ENCODE peak calls at places on chromosomes 5 and 9, in seven cellular contexts. One of them, this sample, is unnamed.

GRCh38 chr9:126397056-126397455 is 70.4 kb downstream of the MVB12B start:
- DNase-seq in coronary artery: no peak
- DNase-seq in psoas muscle: no peak
- DNase-seq in natural killer cell: peak
- DNase-seq in HFFc6: no peak
- DNase-seq in cardiac fibroblast: no peak
- DNase-seq in fibroblast of pulmonary artery: no peak
- DNase-seq in this sample: no peak

GRCh38 chr9:129836342-129837007 is 1.2 kb downstream of the USP20 start:
- DNase-seq in coronary artery: no peak
- DNase-seq in psoas muscle: no peak
- DNase-seq in natural killer cell: no peak
- DNase-seq in HFFc6: no peak
- DNase-seq in cardiac fibroblast: no peak
- DNase-seq in fibroblast of pulmonary artery: no peak
- DNase-seq in this sample: no peak

GRCh38 chr5:43348207-43348606 is 35.0 kb upstream of the HMGCS1 start:
- DNase-seq in coronary artery: no peak
- DNase-seq in psoas muscle: no peak
- DNase-seq in natural killer cell: no peak
- DNase-seq in HFFc6: no peak
- DNase-seq in cardiac fibroblast: no peak
- DNase-seq in fibroblast of pulmonary artery: no peak
- DNase-seq in this sample: no peak

GRCh38 chr9:89642789-89643188 is 38.0 kb downstream of the GADD45G start:
- DNase-seq in coronary artery: no peak
- DNase-seq in psoas muscle: no peak
- DNase-seq in natural killer cell: no peak
- DNase-seq in HFFc6: no peak
- DNase-seq in cardiac fibroblast: no peak
- DNase-seq in fibroblast of pulmonary artery: no peak
- DNase-seq in this sample: no peak

GRCh38 chr9:93875330-93875729 is 79.8 kb downstream of the BARX1 start:
- DNase-seq in coronary artery: no peak
- DNase-seq in psoas muscle: no peak
- DNase-seq in natural killer cell: no peak
- DNase-seq in HFFc6: no peak
- DNase-seq in cardiac fibroblast: no peak
- DNase-seq in fibroblast of pulmonary artery: no peak
- DNase-seq in this sample: no peak

GRCh38 chr5:141430332-141431113 is at the start of gene PCDHGA12:
- DNase-seq in coronary artery: no peak
- DNase-seq in psoas muscle: peak
- DNase-seq in natural killer cell: no peak
- DNase-seq in HFFc6: peak
- DNase-seq in cardiac fibroblast: peak
- DNase-seq in fibroblast of pulmonary artery: peak
- DNase-seq in this sample: no peak

GRCh38 chr5:125274938-125275759 is 528.7 kb upstream of the ZNF608 start:
- DNase-seq in coronary artery: no peak
- DNase-seq in psoas muscle: no peak
- DNase-seq in natural killer cell: no peak
- DNase-seq in HFFc6: no peak
- DNase-seq in cardiac fibroblast: peak
- DNase-seq in fibroblast of pulmonary artery: peak
- DNase-seq in this sample: no peak

GRCh38 chr9:90838098-90838497 is 36.5 kb downstream of the SYK start:
- DNase-seq in coronary artery: peak
- DNase-seq in psoas muscle: no peak
- DNase-seq in natural killer cell: no peak
- DNase-seq in HFFc6: no peak
- DNase-seq in cardiac fibroblast: no peak
- DNase-seq in fibroblast of pulmonary artery: no peak
- DNase-seq in this sample: no peak

GRCh38 chr9:127694890-127695735 is 11.7 kb upstream of the CFAP157 start:
- DNase-seq in coronary artery: no peak
- DNase-seq in psoas muscle: no peak
- DNase-seq in natural killer cell: no peak
- DNase-seq in HFFc6: peak
- DNase-seq in cardiac fibroblast: no peak
- DNase-seq in fibroblast of pulmonary artery: no peak
- DNase-seq in this sample: no peak

GRCh38 chr9:37066139-37066725 is 32.2 kb upstream of the PAX5 start:
- DNase-seq in coronary artery: no peak
- DNase-seq in psoas muscle: no peak
- DNase-seq in natural killer cell: no peak
- DNase-seq in HFFc6: no peak
- DNase-seq in cardiac fibroblast: no peak
- DNase-seq in fibroblast of pulmonary artery: no peak
- DNase-seq in this sample: no peak

GRCh38 chr5:17436766-17437221 is 61.2 kb upstream of the TAF11L2 start:
- DNase-seq in coronary artery: no peak
- DNase-seq in psoas muscle: no peak
- DNase-seq in natural killer cell: no peak
- DNase-seq in HFFc6: no peak
- DNase-seq in cardiac fibroblast: no peak
- DNase-seq in fibroblast of pulmonary artery: no peak
- DNase-seq in this sample: no peak

GRCh38 chr9:79809931-79810330 is 238.2 kb downstream of the TLE4 start:
- DNase-seq in coronary artery: no peak
- DNase-seq in psoas muscle: no peak
- DNase-seq in natural killer cell: no peak
- DNase-seq in HFFc6: peak
- DNase-seq in cardiac fibroblast: peak
- DNase-seq in fibroblast of pulmonary artery: peak
- DNase-seq in this sample: no peak

GRCh38 chr5:61162010-61162831 is at the start of gene SMIM15:
- DNase-seq in coronary artery: peak
- DNase-seq in psoas muscle: peak
- DNase-seq in natural killer cell: peak
- DNase-seq in HFFc6: peak
- DNase-seq in cardiac fibroblast: peak
- DNase-seq in fibroblast of pulmonary artery: peak
- DNase-seq in this sample: peak

GRCh38 chr9:123912167-123912897 is 17.6 kb downstream of the DENND1A start:
- DNase-seq in coronary artery: no peak
- DNase-seq in psoas muscle: no peak
- DNase-seq in natural killer cell: no peak
- DNase-seq in HFFc6: no peak
- DNase-seq in cardiac fibroblast: peak
- DNase-seq in fibroblast of pulmonary artery: no peak
- DNase-seq in this sample: no peak

GRCh38 chr5:143737073-143737472 is 74.9 kb upstream of the HMHB1 start:
- DNase-seq in coronary artery: no peak
- DNase-seq in psoas muscle: no peak
- DNase-seq in natural killer cell: no peak
- DNase-seq in HFFc6: no peak
- DNase-seq in cardiac fibroblast: no peak
- DNase-seq in fibroblast of pulmonary artery: no peak
- DNase-seq in this sample: no peak

GRCh38 chr5:51606921-51607320 is 223.7 kb downstream of the ISL1 start:
- DNase-seq in coronary artery: no peak
- DNase-seq in psoas muscle: no peak
- DNase-seq in natural killer cell: no peak
- DNase-seq in HFFc6: no peak
- DNase-seq in cardiac fibroblast: no peak
- DNase-seq in fibroblast of pulmonary artery: no peak
- DNase-seq in this sample: no peak

GRCh38 chr5:9545301-9545958 is 445 bp downstream of the SEMA5A start:
- DNase-seq in coronary artery: no peak
- DNase-seq in psoas muscle: peak
- DNase-seq in natural killer cell: no peak
- DNase-seq in HFFc6: no peak
- DNase-seq in cardiac fibroblast: no peak
- DNase-seq in fibroblast of pulmonary artery: no peak
- DNase-seq in this sample: peak

GRCh38 chr9:111833941-111834340 is 39.2 kb upstream of the SHOC1 start:
- DNase-seq in coronary artery: no peak
- DNase-seq in psoas muscle: no peak
- DNase-seq in natural killer cell: no peak
- DNase-seq in HFFc6: peak
- DNase-seq in cardiac fibroblast: peak
- DNase-seq in fibroblast of pulmonary artery: peak
- DNase-seq in this sample: no peak

GRCh38 chr9:118594428-118594827 is 774.8 kb downstream of the BRINP1 start:
- DNase-seq in coronary artery: no peak
- DNase-seq in psoas muscle: no peak
- DNase-seq in natural killer cell: no peak
- DNase-seq in HFFc6: no peak
- DNase-seq in cardiac fibroblast: no peak
- DNase-seq in fibroblast of pulmonary artery: no peak
- DNase-seq in this sample: no peak

GRCh38 chr9:118596374-118597015 is 772.7 kb downstream of the BRINP1 start:
- DNase-seq in coronary artery: no peak
- DNase-seq in psoas muscle: no peak
- DNase-seq in natural killer cell: no peak
- DNase-seq in HFFc6: no peak
- DNase-seq in cardiac fibroblast: no peak
- DNase-seq in fibroblast of pulmonary artery: no peak
- DNase-seq in this sample: no peak

GRCh38 chr9:118595719-118596305 is 773.4 kb downstream of the BRINP1 start:
- DNase-seq in coronary artery: no peak
- DNase-seq in psoas muscle: no peak
- DNase-seq in natural killer cell: no peak
- DNase-seq in HFFc6: peak
- DNase-seq in cardiac fibroblast: peak
- DNase-seq in fibroblast of pulmonary artery: peak
- DNase-seq in this sample: no peak
- TF ChIP-seq CTCF in coronary artery: no peak
- TF ChIP-seq CTCF in psoas muscle: peak
- TF ChIP-seq CTCF in natural killer cell: no peak
- TF ChIP-seq CTCF in HFFc6: peak
- TF ChIP-seq CTCF in cardiac fibroblast: peak
- TF ChIP-seq CTCF in fibroblast of pulmonary artery: peak
- TF ChIP-seq CTCF in this sample: peak

GRCh38 chr9:114588671-114589526 is 1.3 kb downstream of the ATP6V1G1 start:
- DNase-seq in coronary artery: no peak
- DNase-seq in psoas muscle: no peak
- DNase-seq in natural killer cell: no peak
- DNase-seq in HFFc6: peak
- DNase-seq in cardiac fibroblast: peak
- DNase-seq in fibroblast of pulmonary artery: peak
- DNase-seq in this sample: no peak

GRCh38 chr9:114594136-114594535 is 6.6 kb downstream of the ATP6V1G1 start:
- DNase-seq in coronary artery: no peak
- DNase-seq in psoas muscle: no peak
- DNase-seq in natural killer cell: no peak
- DNase-seq in HFFc6: no peak
- DNase-seq in cardiac fibroblast: no peak
- DNase-seq in fibroblast of pulmonary artery: no peak
- DNase-seq in this sample: no peak

GRCh38 chr9:114590328-114590727 is 2.8 kb downstream of the ATP6V1G1 start:
- DNase-seq in coronary artery: no peak
- DNase-seq in psoas muscle: no peak
- DNase-seq in natural killer cell: no peak
- DNase-seq in HFFc6: no peak
- DNase-seq in cardiac fibroblast: no peak
- DNase-seq in fibroblast of pulmonary artery: no peak
- DNase-seq in this sample: no peak

GRCh38 chr9:114591206-114591853 is 3.8 kb downstream of the ATP6V1G1 start:
- DNase-seq in coronary artery: no peak
- DNase-seq in psoas muscle: no peak
- DNase-seq in natural killer cell: no peak
- DNase-seq in HFFc6: no peak
- DNase-seq in cardiac fibroblast: peak
- DNase-seq in fibroblast of pulmonary artery: peak
- DNase-seq in this sample: no peak

GRCh38 chr9:114592356-114592755 is 4.8 kb downstream of the ATP6V1G1 start:
- DNase-seq in coronary artery: no peak
- DNase-seq in psoas muscle: no peak
- DNase-seq in natural killer cell: no peak
- DNase-seq in HFFc6: peak
- DNase-seq in cardiac fibroblast: peak
- DNase-seq in fibroblast of pulmonary artery: peak
- DNase-seq in this sample: no peak
- TF ChIP-seq CTCF in coronary artery: no peak
- TF ChIP-seq CTCF in psoas muscle: peak
- TF ChIP-seq CTCF in natural killer cell: peak
- TF ChIP-seq CTCF in HFFc6: peak
- TF ChIP-seq CTCF in cardiac fibroblast: peak
- TF ChIP-seq CTCF in fibroblast of pulmonary artery: peak
- TF ChIP-seq CTCF in this sample: no peak

GRCh38 chr5:146034127-146034526 is 71.2 kb downstream of the PLAC8L1 start:
- DNase-seq in coronary artery: peak
- DNase-seq in psoas muscle: no peak
- DNase-seq in natural killer cell: no peak
- DNase-seq in HFFc6: no peak
- DNase-seq in cardiac fibroblast: no peak
- DNase-seq in fibroblast of pulmonary artery: no peak
- DNase-seq in this sample: no peak
- TF ChIP-seq CTCF in coronary artery: no peak
- TF ChIP-seq CTCF in psoas muscle: no peak
- TF ChIP-seq CTCF in natural killer cell: no peak
- TF ChIP-seq CTCF in HFFc6: peak
- TF ChIP-seq CTCF in cardiac fibroblast: no peak
- TF ChIP-seq CTCF in fibroblast of pulmonary artery: no peak
- TF ChIP-seq CTCF in this sample: no peak

DNA sequence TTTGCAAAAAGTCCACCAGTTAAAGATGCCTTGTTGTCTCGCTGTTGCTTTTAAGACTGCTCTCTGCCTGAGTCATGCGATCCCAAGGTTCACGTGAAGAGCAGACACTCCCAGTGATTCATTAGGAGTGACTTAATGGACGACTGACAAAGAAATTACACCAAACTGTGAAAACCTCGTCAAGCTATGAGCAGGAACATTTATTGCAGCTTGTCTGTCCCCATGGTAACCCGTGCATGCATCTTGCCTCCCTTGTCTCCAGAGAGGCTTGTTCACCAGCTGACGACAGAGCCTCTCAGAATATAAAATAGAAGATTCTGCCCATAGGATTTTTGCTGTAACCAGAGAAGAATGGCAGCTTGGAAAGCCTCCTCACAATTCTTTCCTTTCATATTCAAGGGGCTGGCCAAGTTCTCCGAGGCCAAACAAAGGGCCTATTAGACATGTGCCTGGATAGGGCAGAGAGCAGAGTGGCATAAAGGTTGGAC is 352.7 kb downstream of the SPOCK1 start:
- DNase-seq in coronary artery: no peak
- DNase-seq in psoas muscle: peak
- DNase-seq in natural killer cell: no peak
- DNase-seq in HFFc6: peak
- DNase-seq in cardiac fibroblast: peak
- DNase-seq in fibroblast of pulmonary artery: peak
- DNase-seq in this sample: no peak
- TF ChIP-seq CTCF in coronary artery: no peak
- TF ChIP-seq CTCF in psoas muscle: no peak
- TF ChIP-seq CTCF in natural killer cell: no peak
- TF ChIP-seq CTCF in HFFc6: no peak
- TF ChIP-seq CTCF in cardiac fibroblast: no peak
- TF ChIP-seq CTCF in fibroblast of pulmonary artery: no peak
- TF ChIP-seq CTCF in this sample: no peak

This sample was measured in progenitor cell of endocrine pancreas.